ENCODE peak calls at places on chromosomes 13 and 19, in seven cellular contexts. M is stimulated activated CD4-positive, alpha-beta T cell treated with anti-CD3 and anti-CD28 coated beads, Interleukin-12 subunit alpha, Interleukin-12 subunit beta, amount 100 ng/mL, for 48 hours; D is astrocyte; N is memory B cell; A is uterus; Y is fibroblast of mammary gland; V is left lung. I is an unnamed sample.

GRCh38 chr13:103795892-103796478 is 729.8 kb upstream of the SLC10A2 start:
- DNase-seq in M (no peak), D (no peak), N (no peak), A (no peak), Y (no peak), V (no peak), I (no peak)

GRCh38 chr13:38687246-38688229 is 661 bp downstream of the FREM2 start:
- DNase-seq in M (no peak), D (peak), N (no peak), A (no peak), Y (peak), V (peak), I (peak)

GRCh38 chr13:113822956-113823744 is 40.7 kb downstream of the GAS6 start:
- DNase-seq in M (no peak), D (no peak), N (no peak), A (no peak), Y (no peak), V (no peak), I (no peak)

GRCh38 chr19:39563408-39563807 is 23.4 kb upstream of the EID2 start:
- DNase-seq in M (no peak), D (peak), N (no peak), A (no peak), Y (peak), V (no peak), I (no peak)

GRCh38 chr19:6115992-6116391 is 5.7 kb upstream of the RFX2 start:
- DNase-seq in M (no peak), D (no peak), N (no peak), A (no peak), Y (no peak), V (no peak), I (no peak)

GRCh38 chr19:45419396-45419795 is 4.3 kb downstream of the ERCC1 start:
- DNase-seq in M (no peak), D (no peak), N (peak), A (no peak), Y (no peak), V (peak), I (no peak)

GRCh38 chr13:108070925-108071324 is 144.4 kb downstream of the LIG4 start:
- DNase-seq in M (no peak), D (no peak), N (no peak), A (no peak), Y (no peak), V (no peak), I (no peak)

GRCh38 chr19:40191836-40192646 is 815 bp downstream of the MAP3K10 start:
- DNase-seq in M (no peak), D (no peak), N (peak), A (peak), Y (peak), V (no peak), I (peak)

GRCh38 chr19:35408284-35409171 is 37.7 kb downstream of the GPR42 start:
- DNase-seq in M (no peak), D (no peak), N (peak), A (no peak), Y (no peak), V (no peak), I (no peak)

GRCh38 chr19:35518313-35518712 is 4.9 kb upstream of the DMKN start:
- DNase-seq in M (no peak), D (peak), N (no peak), A (no peak), Y (peak), V (no peak), I (peak)

GRCh38 chr19:39409207-39409885 is 2.7 kb downstream of the ZFP36 start:
- DNase-seq in M (no peak), D (no peak), N (peak), A (peak), Y (peak), V (peak), I (peak)

GRCh38 chr19:13846533-13847032 is 30.4 kb upstream of the NANOS3 start:
- DNase-seq in M (peak), D (peak), N (peak), A (peak), Y (peak), V (peak), I (peak)

GRCh38 chr13:112842343-112842856 is 126.6 kb upstream of the MCF2L start:
- DNase-seq in M (no peak), D (peak), N (no peak), A (peak), Y (peak), V (no peak), I (peak)

GRCh38 chr13:30572859-30573275 is 44.9 kb upstream of the USPL1 start:
- DNase-seq in M (no peak), D (peak), N (no peak), A (no peak), Y (peak), V (no peak), I (no peak)

GRCh38 chr13:32229443-32229842 is 85.7 kb downstream of the ZAR1L start:
- DNase-seq in M (no peak), D (peak), N (no peak), A (no peak), Y (no peak), V (no peak), I (no peak)

GRCh38 chr19:38684862-38685665 is 37.6 kb downstream of the ACTN4 start:
- DNase-seq in M (no peak), D (no peak), N (no peak), A (no peak), Y (no peak), V (no peak), I (peak)

GRCh38 chr13:51330741-51331140 is 8.8 kb upstream of the SERPINE3 start:
- DNase-seq in M (no peak), D (peak), N (no peak), A (no peak), Y (peak), V (no peak), I (no peak)

GRCh38 chr13:28641600-28641926 is 17.4 kb upstream of the POMP start:
- DNase-seq in M (no peak), D (no peak), N (no peak), A (no peak), Y (no peak), V (no peak), I (no peak)

GRCh38 chr13:49610176-49610575 is 18.1 kb upstream of the ARL11 start:
- DNase-seq in M (no peak), D (no peak), N (no peak), A (no peak), Y (no peak), V (no peak), I (no peak)

GRCh38 chr13:26721251-26721939 is 39.2 kb downstream of the GPR12 start:
- DNase-seq in M (peak), D (no peak), N (no peak), A (no peak), Y (no peak), V (no peak), I (peak)

GRCh38 chr19:13597625-13598024 is 91.3 kb upstream of the CACNA1A start:
- DNase-seq in M (peak), D (peak), N (peak), A (peak), Y (peak), V (no peak), I (no peak)

GRCh38 chr13:92602560-92602959 is 624.0 kb upstream of the GPC6 start:
- DNase-seq in M (no peak), D (peak), N (no peak), A (no peak), Y (peak), V (no peak), I (no peak)

GRCh38 chr13:35690546-35690945 is 214.1 kb upstream of the MAB21L1 start:
- DNase-seq in M (no peak), D (peak), N (no peak), A (no peak), Y (peak), V (no peak), I (no peak)

GRCh38 chr19:17680235-17680722 is 7.9 kb downstream of the UNC13A start:
- DNase-seq in M (no peak), D (peak), N (no peak), A (peak), Y (peak), V (peak), I (peak)

GRCh38 chr13:42946927-42947326 is 45.1 kb downstream of the EPSTI1 start:
- DNase-seq in M (no peak), D (peak), N (no peak), A (no peak), Y (peak), V (no peak), I (no peak)

GRCh38 chr19:4555657-4556561 is 3.6 kb downstream of the SEMA6B start:
- DNase-seq in M (no peak), D (no peak), N (no peak), A (no peak), Y (no peak), V (no peak), I (no peak)

GRCh38 chr19:53991224-53992113 is at the start of gene CACNG6:
- DNase-seq in M (no peak), D (no peak), N (no peak), A (no peak), Y (no peak), V (no peak), I (no peak)

GRCh38 chr13:47250141-47250540 is 353.3 kb upstream of the HTR2A start:
- DNase-seq in M (no peak), D (peak), N (no peak), A (peak), Y (peak), V (no peak), I (no peak)

GRCh38 chr13:106003651-106004050 is 531.8 kb downstream of the EFNB2 start:
- DNase-seq in M (no peak), D (no peak), N (no peak), A (no peak), Y (no peak), V (no peak), I (no peak)

GRCh38 chr19:5352229-5352763 is 11.7 kb upstream of the PTPRS start:
- DNase-seq in M (no peak), D (peak), N (no peak), A (no peak), Y (no peak), V (no peak), I (no peak)

GRCh38 chr19:16628984-16629691 is 1.1 kb upstream of the MED26 start:
- DNase-seq in M (no peak), D (no peak), N (peak), A (peak), Y (peak), V (no peak), I (peak)

GRCh38 chr19:36182612-36183454 is 30.6 kb upstream of the COX7A1 start:
- DNase-seq in M (no peak), D (peak), N (no peak), A (no peak), Y (peak), V (no peak), I (no peak)

GRCh38 chr19:42287017-42287825 is 14.7 kb upstream of the PRR19 start:
- DNase-seq in M (no peak), D (no peak), N (no peak), A (no peak), Y (no peak), V (no peak), I (peak)

GRCh38 chr19:34366670-34367423 is 1.9 kb downstream of the GPI start:
- DNase-seq in M (no peak), D (peak), N (no peak), A (no peak), Y (peak), V (no peak), I (no peak)

GRCh38 chr19:45428385-45429231 is 4.9 kb upstream of the ERCC1 start:
- DNase-seq in M (no peak), D (no peak), N (no peak), A (peak), Y (peak), V (no peak), I (peak)

GRCh38 chr13:84446972-84447700 is 564.9 kb upstream of the SLITRK1 start:
- DNase-seq in M (no peak), D (no peak), N (no peak), A (no peak), Y (peak), V (no peak), I (no peak)

GRCh38 chr19:18099623-18099995 is 2.0 kb downstream of the MAST3 start:
- DNase-seq in M (no peak), D (no peak), N (no peak), A (no peak), Y (no peak), V (no peak), I (no peak)

GRCh38 chr13:87884874-87885273 is 213.7 kb downstream of the SLITRK5 start:
- DNase-seq in M (no peak), D (peak), N (no peak), A (no peak), Y (peak), V (no peak), I (no peak)